ENCODE peak calls at places on chromosomes 2 and 18, in six cellular contexts. T, A, R, I, U and P are unnamed samples.

GRCh38 chr2:29114841-29115609 is at the start of gene CLIP4:
- DNase-seq in T (peak), A (no peak), R (peak), I (no peak), U (peak), P (no peak)

GRCh38 chr2:171319164-171319810 is 114.5 kb downstream of the METTL8 start:
- DNase-seq in T (no peak), A (no peak), R (no peak), I (peak), U (no peak), P (no peak)

GRCh38 chr18:75654928-75655745 is 227.6 kb upstream of the SMIM21 start:
- DNase-seq in T (no peak), A (no peak), R (no peak), I (no peak), U (no peak), P (no peak)

GRCh38 chr2:12556762-12557161 is 160.0 kb upstream of the TRIB2 start:
- DNase-seq in T (no peak), A (no peak), R (no peak), I (peak), U (no peak), P (no peak)

GRCh38 chr2:16249269-16250055 is 309.1 kb downstream of the MYCN start:
- DNase-seq in T (no peak), A (no peak), R (no peak), I (no peak), U (peak), P (no peak)

GRCh38 chr2:37625781-37626548 is 45.5 kb downstream of the CDC42EP3 start:
- DNase-seq in T (no peak), A (no peak), R (peak), I (no peak), U (no peak), P (no peak)

GRCh38 chr2:64854773-64855237 is 134.4 kb upstream of the SLC1A4 start:
- DNase-seq in T (no peak), A (no peak), R (no peak), I (peak), U (no peak), P (no peak)

GRCh38 chr18:58863539-58864145 is 1.0 kb upstream of the ZNF532 start:
- DNase-seq in T (peak), A (no peak), R (no peak), I (peak), U (peak), P (no peak)

GRCh38 chr18:69495841-69496533 is 95.3 kb downstream of the DOK6 start:
- DNase-seq in T (no peak), A (no peak), R (no peak), I (no peak), U (no peak), P (no peak)

GRCh38 chr2:62928015-62928414 is 122.6 kb upstream of the OTX1 start:
- DNase-seq in T (no peak), A (no peak), R (no peak), I (no peak), U (no peak), P (no peak)

GRCh38 chr18:35577045-35577848 is 4.3 kb upstream of the GALNT1 start:
- DNase-seq in T (no peak), A (no peak), R (peak), I (peak), U (no peak), P (no peak)

GRCh38 chr2:27001851-27002369 is 30.9 kb upstream of the TMEM214 start:
- DNase-seq in T (no peak), A (no peak), R (no peak), I (peak), U (no peak), P (no peak)

GRCh38 chr2:778680-779350 is 101.6 kb upstream of the TMEM18 start:
- DNase-seq in T (no peak), A (no peak), R (no peak), I (no peak), U (peak), P (no peak)

GRCh38 chr2:181058378-181059269 is 78.2 kb downstream of the UBE2E3 start:
- DNase-seq in T (no peak), A (no peak), R (no peak), I (no peak), U (peak), P (no peak)